ENCODE peak calls at places on chromosomes 12 and 14, in six cellular contexts. Q is IMR-90, N is neuronal stem cell, M is mesenchymal stem cell, E is H9, I is H1. G is an unnamed sample.

GRCh38 chr14:22081352-22081751 is 407.7 kb upstream of the OR4E1 start:
- DNase-seq in Q (no peak), N (no peak), M (no peak), E (no peak), I (no peak), G (no peak)

GRCh38 chr12:119712721-119713120 is 44.8 kb downstream of the PRKAB1 start:
- DNase-seq in Q (no peak), N (no peak), M (no peak), E (no peak), I (no peak), G (no peak)

GRCh38 chr14:90409209-90409730 is 12.4 kb downstream of the CALM1 start:
- DNase-seq in Q (peak), N (no peak), M (peak), E (no peak), I (no peak), G (no peak)

GRCh38 chr14:28097585-28097984 is 669.0 kb upstream of the FOXG1 start:
- DNase-seq in Q (no peak), N (no peak), M (no peak), E (no peak), I (no peak), G (no peak)

GRCh38 chr12:111580737-111581136 is 18.4 kb downstream of the ATXN2 start:
- DNase-seq in Q (no peak), N (no peak), M (no peak), E (no peak), I (no peak), G (no peak)

GRCh38 chr12:29889737-29890136 is 106.0 kb upstream of the TMTC1 start:
- DNase-seq in Q (peak), N (peak), M (peak), E (peak), I (peak), G (no peak)

GRCh38 chr12:101713059-101713682 is 15.7 kb downstream of the CHPT1 start:
- DNase-seq in Q (no peak), N (peak), M (peak), E (no peak), I (no peak), G (no peak)

GRCh38 chr14:63174760-63175191 is 29.5 kb upstream of the RHOJ start:
- DNase-seq in Q (peak), N (peak), M (peak), E (peak), I (no peak), G (peak)

GRCh38 chr14:37721976-37722659 is 126.7 kb downstream of the TTC6 start:
- DNase-seq in Q (peak), N (no peak), M (peak), E (no peak), I (no peak), G (no peak)

GRCh38 chr14:93231129-93231979 is 24.3 kb downstream of the UBR7 start:
- DNase-seq in Q (peak), N (no peak), M (no peak), E (no peak), I (no peak), G (peak)

GRCh38 chr12:74732801-74733200 is 195.2 kb downstream of the ATXN7L3B start:
- DNase-seq in Q (no peak), N (no peak), M (no peak), E (no peak), I (no peak), G (no peak)

GRCh38 chr14:61147369-61147897 is 133.7 kb downstream of the TMEM30B start:
- DNase-seq in Q (peak), N (no peak), M (no peak), E (no peak), I (no peak), G (no peak)

GRCh38 chr12:130881548-130881947 is 9.7 kb downstream of the RAN start:
- DNase-seq in Q (no peak), N (no peak), M (no peak), E (no peak), I (no peak), G (no peak)

GRCh38 chr12:201361-201760 is 12.6 kb downstream of the SLC6A12 start:
- DNase-seq in Q (no peak), N (no peak), M (no peak), E (no peak), I (no peak), G (no peak)
- H3K14ac ChIP-seq in Q (no peak), N (no peak), M (no peak), E (no peak), I (no peak), G (no peak)

GRCh38 chr14:52153939-52154338 is 85.1 kb upstream of the NID2 start:
- DNase-seq in Q (no peak), N (no peak), M (no peak), E (no peak), I (no peak), G (no peak)
- H3K14ac ChIP-seq in Q (no peak), N (no peak), M (no peak), E (no peak), I (no peak), G (no peak)

GRCh38 chr12:11762723-11763326 is 113.4 kb downstream of the ETV6 start:
- DNase-seq in Q (no peak), N (no peak), M (no peak), E (no peak), I (no peak), G (no peak)
- H3K14ac ChIP-seq in Q (peak), N (no peak), M (no peak), E (no peak), I (no peak), G (no peak)

GRCh38 chr12:65670775-65671174 is 153.5 kb upstream of the HMGA2 start:
- DNase-seq in Q (peak), N (no peak), M (peak), E (no peak), I (no peak), G (no peak)
- H3K14ac ChIP-seq in Q (peak), N (no peak), M (no peak), E (no peak), I (no peak), G (no peak)

GRCh38 chr12:38669530-38669929 is 235.9 kb downstream of the CPNE8 start:
- DNase-seq in Q (no peak), N (no peak), M (peak), E (no peak), I (no peak), G (no peak)

GRCh38 chr12:38666425-38666824 is 239.0 kb downstream of the CPNE8 start:
- DNase-seq in Q (no peak), N (no peak), M (no peak), E (no peak), I (no peak), G (peak)

GRCh38 chr12:38669081-38669480 is 236.3 kb downstream of the CPNE8 start:
- DNase-seq in Q (no peak), N (no peak), M (no peak), E (no peak), I (no peak), G (no peak)

GRCh38 chr12:38662851-38663250 is 242.5 kb downstream of the CPNE8 start:
- DNase-seq in Q (no peak), N (no peak), M (no peak), E (no peak), I (no peak), G (no peak)

DNA sequence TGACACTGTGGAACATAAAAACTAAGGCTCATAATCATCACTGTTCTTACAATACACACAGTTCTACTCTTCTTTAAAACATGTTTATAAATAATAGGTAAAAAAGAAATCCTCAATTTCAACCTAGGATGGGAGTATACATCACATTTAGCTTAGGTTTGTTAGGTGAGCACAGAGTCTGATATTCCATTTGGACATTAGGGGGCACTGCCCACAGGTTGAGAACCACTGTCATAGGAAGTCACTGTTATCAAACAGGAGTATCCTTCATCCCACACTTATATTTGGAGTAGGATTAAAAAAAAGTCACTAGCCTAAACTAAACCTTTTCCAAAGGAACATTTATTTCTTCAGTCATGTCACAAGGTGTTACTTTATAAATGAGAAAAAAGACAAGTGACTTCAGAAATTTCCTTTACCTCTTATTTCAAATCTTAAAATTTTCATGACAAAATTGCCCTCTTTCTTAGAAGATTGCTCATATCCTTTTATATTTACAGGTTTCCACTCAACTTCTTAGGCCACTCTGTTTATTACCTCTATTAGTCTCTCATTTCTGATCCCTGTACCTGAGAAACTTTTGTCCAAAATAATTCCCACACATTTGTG is 240.6 kb downstream of the CPNE8 start:
- DNase-seq in Q (no peak), N (peak), M (peak), E (no peak), I (no peak), G (no peak)
- H3K14ac ChIP-seq in Q (no peak), N (no peak), M (no peak), E (no peak), I (no peak), G (no peak)

G was measured in trophoblast cell.